ENCODE peak calls at places on chromosomes 16 and 17, in eight cellular contexts. Q is dorsolateral prefrontal cortex, Y is OCI-LY7, X is ovary, B is nephron progenitor cell, U is DND-41, K is AG09309, I is progenitor cell of endocrine pancreas. P is an unnamed sample.

GRCh38 chr17:6608321-6608720 is 32.2 kb downstream of the KIAA0753 start:
- DNase-seq in Q (no peak), Y (no peak), X (no peak), B (no peak), U (no peak), K (no peak), I (no peak), P (no peak)

GRCh38 chr16:83390759-83391158 is 417.0 kb upstream of the HSBP1 start:
- DNase-seq in Q (no peak), Y (no peak), X (no peak), B (no peak), U (no peak), K (no peak), I (no peak), P (no peak)

GRCh38 chr17:40442392-40443195 is 656 bp upstream of the IGFBP4 start:
- DNase-seq in Q (no peak), Y (no peak), X (peak; percentile 72), B (no peak), U (no peak), K (no peak), I (no peak), P (no peak)

GRCh38 chr17:47811709-47812108 is 9.9 kb downstream of the OSBPL7 start:
- DNase-seq in Q (no peak), Y (no peak), X (no peak), B (no peak), U (no peak), K (no peak), I (no peak), P (no peak)

GRCh38 chr16:8675183-8676159 is 1.1 kb downstream of the ABAT start:
- DNase-seq in Q (no peak), Y (no peak), X (no peak), B (no peak), U (peak; percentile 56), K (no peak), I (no peak), P (peak; percentile 80)

GRCh38 chr16:2919511-2920255 is 8.0 kb downstream of the FLYWCH1 start:
- DNase-seq in Q (peak; percentile 71), Y (peak; percentile 71), X (peak; percentile 67), B (peak; percentile 75), U (peak; percentile 72), K (peak; percentile 34), I (peak; percentile 54), P (peak; percentile 80)

GRCh38 chr17:31492880-31493655 is 101.6 kb downstream of the RAB11FIP4 start:
- DNase-seq in Q (no peak), Y (no peak), X (no peak), B (no peak), U (no peak), K (no peak), I (no peak), P (peak; percentile 96)

GRCh38 chr16:19265531-19265930 is 20.0 kb upstream of the CLEC19A start:
- DNase-seq in Q (no peak), Y (no peak), X (no peak), B (no peak), U (no peak), K (no peak), I (no peak), P (no peak)

GRCh38 chr17:7852919-7853692 is 1.8 kb upstream of the TMEM88 start:
- DNase-seq in Q (no peak), Y (no peak), X (peak; percentile 55), B (no peak), U (no peak), K (no peak), I (no peak), P (peak; percentile 3)

GRCh38 chr16:68782198-68783174 is 45.4 kb downstream of the CDH1 start:
- DNase-seq in Q (no peak), Y (peak; percentile 60), X (no peak), B (no peak), U (no peak), K (no peak), I (no peak), P (peak; percentile 50)

GRCh38 chr16:54073356-54073755 is 213.2 kb downstream of the IRX3 start:
- DNase-seq in Q (no peak), Y (no peak), X (no peak), B (no peak), U (no peak), K (no peak), I (no peak), P (no peak)

GRCh38 chr17:77498875-77499698 is 358.3 kb downstream of the SEC14L1 start:
- DNase-seq in Q (no peak), Y (no peak), X (no peak), B (no peak), U (peak; percentile 7), K (no peak), I (no peak), P (no peak)

GRCh38 chr16:12147681-12148479 is 171.3 kb downstream of the SNX29 start:
- DNase-seq in Q (no peak), Y (peak; percentile 93), X (no peak), B (no peak), U (peak; percentile 19), K (no peak), I (no peak), P (no peak)

GRCh38 chr17:17388657-17389496 is 85.7 kb downstream of the NT5M start:
- DNase-seq in Q (no peak), Y (no peak), X (no peak), B (no peak), U (no peak), K (no peak), I (no peak), P (no peak)

GRCh38 chr17:17393976-17394375 is 82.8 kb upstream of the MED9 start:
- DNase-seq in Q (no peak), Y (no peak), X (no peak), B (no peak), U (no peak), K (no peak), I (no peak), P (no peak)

GRCh38 chr17:17394494-17394893 is 82.3 kb upstream of the MED9 start:
- DNase-seq in Q (no peak), Y (no peak), X (no peak), B (no peak), U (no peak), K (no peak), I (no peak), P (no peak)

GRCh38 chr17:17395246-17395802 is 81.5 kb upstream of the MED9 start:
- DNase-seq in Q (no peak), Y (no peak), X (no peak), B (no peak), U (no peak), K (no peak), I (no peak), P (no peak)

DNA sequence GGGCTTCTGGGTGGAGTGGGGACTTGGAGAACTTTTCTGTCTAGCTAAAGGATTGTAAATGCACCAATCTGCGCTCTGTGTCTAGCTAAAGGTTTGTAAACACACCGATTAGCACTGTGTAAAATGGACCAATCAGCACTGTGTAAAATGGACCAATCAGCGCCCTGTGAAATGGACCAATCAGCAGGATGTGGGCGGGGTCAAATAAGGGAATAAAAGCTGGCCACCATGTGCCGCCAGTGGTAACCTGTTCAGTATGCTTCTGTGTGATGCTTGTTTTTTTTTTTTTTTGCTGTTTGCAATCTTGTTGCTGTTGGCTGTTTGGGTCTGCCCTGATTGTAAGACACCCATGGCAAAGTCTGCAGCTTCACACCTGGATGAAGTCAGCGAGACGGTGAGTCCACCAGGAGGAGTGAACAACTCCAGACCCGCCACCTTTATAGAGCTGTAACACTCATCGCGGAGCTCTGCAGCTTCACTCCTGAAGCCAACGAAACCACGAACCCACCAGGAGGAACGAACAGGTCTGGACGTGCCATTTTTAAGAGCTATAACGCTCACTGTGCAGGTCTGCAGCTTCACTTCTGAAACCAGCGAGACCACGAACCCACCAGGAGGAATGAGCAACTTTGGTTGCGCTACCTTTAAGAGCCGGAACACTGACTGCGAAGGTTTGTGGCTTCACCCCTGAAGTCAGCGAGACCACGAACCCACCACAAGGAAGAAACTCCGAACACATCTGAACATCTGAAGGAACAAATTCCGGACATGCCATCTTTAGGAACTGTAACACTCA is 85.0 kb upstream of the MED9 start:
- DNase-seq in Q (no peak), Y (peak; percentile 43), X (no peak), B (no peak), U (peak; percentile 90), K (no peak), I (no peak), P (peak; percentile 86)
- TF ChIP-seq CTCF in Q (no peak), Y (no peak), X (no peak), B (no peak), U (peak; percentile 20), K (no peak), I (no peak), P (no peak)

GRCh38 chr17:51580869-51581268 is 320.5 kb downstream of the UTP18 start:
- DNase-seq in Q (no peak), Y (no peak), X (no peak), B (no peak), U (no peak), K (no peak), I (no peak), P (no peak)

GRCh38 chr17:51590071-51590470 is 329.7 kb downstream of the UTP18 start:
- DNase-seq in Q (no peak), Y (no peak), X (no peak), B (no peak), U (no peak), K (no peak), I (no peak), P (no peak)

GRCh38 chr17:51588063-51588462 is 327.7 kb downstream of the UTP18 start:
- DNase-seq in Q (no peak), Y (no peak), X (no peak), B (no peak), U (no peak), K (no peak), I (no peak), P (no peak)

DNA sequence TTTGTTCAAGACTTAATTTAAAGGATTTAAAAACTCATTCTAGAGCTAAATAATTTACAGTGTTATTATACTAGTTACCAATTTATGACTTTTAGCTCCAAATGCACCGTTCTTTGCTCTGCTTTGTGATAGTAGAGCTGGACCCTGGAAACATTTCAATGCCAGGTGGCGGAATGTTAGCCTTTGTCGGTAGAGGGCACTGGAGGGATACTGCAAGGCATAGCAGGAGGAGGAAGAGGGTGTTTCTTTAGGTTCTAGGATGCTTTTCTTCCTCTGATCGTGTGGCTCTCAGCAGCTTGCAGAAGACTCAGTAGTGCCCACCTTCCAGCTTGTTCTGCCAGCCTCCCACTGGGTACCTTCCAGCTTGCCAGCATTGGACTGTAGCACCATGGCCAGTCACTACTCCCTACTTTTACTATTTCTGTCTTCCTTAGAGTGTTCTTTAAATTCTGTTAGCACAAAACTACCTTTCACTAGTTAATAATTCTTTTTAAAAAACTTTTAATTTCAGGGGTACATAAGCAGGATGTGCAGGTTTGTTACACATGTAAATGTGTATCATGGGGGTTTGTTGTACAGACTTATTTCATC is 325.3 kb downstream of the UTP18 start:
- DNase-seq in Q (peak; percentile 30), Y (no peak), X (peak; percentile 39), B (peak; percentile 43), U (no peak), K (no peak), I (peak; percentile 16), P (peak; percentile 10)
- TF ChIP-seq CTCF in Q (peak; percentile 45), Y (no peak), X (no peak), B (peak; percentile 57), U (peak; percentile 38), K (no peak), I (peak; percentile 68), P (no peak)

GRCh38 chr17:81693491-81694360 is 9.4 kb upstream of the MRPL12 start:
- DNase-seq in Q (no peak), Y (no peak), X (no peak), B (no peak), U (no peak), K (no peak), I (no peak), P (no peak)
- TF ChIP-seq CTCF in Q (no peak), Y (peak; percentile 70), X (no peak), B (no peak), U (peak; percentile 33), K (no peak), I (no peak), P (no peak)

GRCh38 chr16:85269165-85269564 is 156.9 kb upstream of the CIBAR2 start:
- DNase-seq in Q (no peak), Y (no peak), X (no peak), B (no peak), U (no peak), K (no peak), I (no peak), P (no peak)
- TF ChIP-seq CTCF in Q (no peak), Y (no peak), X (no peak), B (no peak), U (no peak), K (no peak), I (no peak), P (no peak)

P was measured in activated CD8-positive, alpha-beta T cell treated with anti-CD3 and anti-CD28 coated beads for 36 hours.